ENCODE peak calls at places on chromosome 2, in four cellular contexts. N is HT1080; V is IMR-90; K is CD8-positive, alpha-beta T cell. Y is an unnamed sample.

GRCh38 chr2:147789720-147790119 is 55.1 kb upstream of the ACVR2A start:
- DNase-seq in N (no peak), V (peak; percentile 77), K (no peak), Y (peak; percentile 72)

GRCh38 chr2:21754164-21754788 is 630.5 kb downstream of the TDRD15 start:
- DNase-seq in N (no peak), V (no peak), K (no peak), Y (peak; percentile 37)

GRCh38 chr2:141610564-141610963 is 520.3 kb downstream of the LRP1B start:
- DNase-seq in N (no peak), V (no peak), K (no peak), Y (no peak)

GRCh38 chr2:165328272-165328671 is 89.1 kb downstream of the SCN2A start:
- DNase-seq in N (no peak), V (no peak), K (no peak), Y (no peak)

GRCh38 chr2:62207480-62207879 is 11.6 kb downstream of the B3GNT2 start:
- DNase-seq in N (no peak), V (no peak), K (peak; percentile 39), Y (no peak)

GRCh38 chr2:30584116-30584515 is 137.1 kb downstream of the LCLAT1 start:
- DNase-seq in N (no peak), V (no peak), K (no peak), Y (no peak)

GRCh38 chr2:86788881-86789686 is 1.6 kb downstream of the CD8A start:
- DNase-seq in N (no peak), V (no peak), K (no peak), Y (no peak)

GRCh38 chr2:118983133-118983532 is 41.1 kb downstream of the MARCO start:
- DNase-seq in N (no peak), V (no peak), K (peak; percentile 38), Y (no peak)

GRCh38 chr2:227447606-227448005 is 24.4 kb upstream of the AGFG1 start:
- DNase-seq in N (no peak), V (peak; percentile 88), K (no peak), Y (peak; percentile 37)

GRCh38 chr2:11248-11941 is 34.9 kb downstream of the FAM110C start:
- DNase-seq in N (peak; percentile 61), V (peak; percentile 22), K (no peak), Y (peak; percentile 4)

GRCh38 chr2:43559391-43560230 is 36.2 kb downstream of the THADA start:
- DNase-seq in N (no peak), V (no peak), K (no peak), Y (no peak)

GRCh38 chr2:239321596-239322413 is 79.0 kb downstream of the HDAC4 start:
- DNase-seq in N (no peak), V (no peak), K (peak; percentile 63), Y (peak; percentile 24)

GRCh38 chr2:20593072-20594034 is 57.5 kb downstream of the HS1BP3 start:
- DNase-seq in N (peak; percentile 94), V (peak; percentile 93), K (no peak), Y (peak; percentile 93)

GRCh38 chr2:164565345-164565744 is 55.9 kb downstream of the GRB14 start:
- DNase-seq in N (no peak), V (no peak), K (no peak), Y (no peak)

GRCh38 chr2:125471963-125472362 is 1184.0 kb upstream of the GYPC start:
- DNase-seq in N (peak; percentile 72), V (peak; percentile 38), K (no peak), Y (peak; percentile 49)

GRCh38 chr2:21333694-21334093 is 209.9 kb downstream of the TDRD15 start:
- DNase-seq in N (peak; percentile 16), V (no peak), K (no peak), Y (no peak)

GRCh38 chr2:46297546-46298271 is 502 bp downstream of the EPAS1 start:
- DNase-seq in N (peak; percentile 55), V (no peak), K (peak; percentile 79), Y (no peak)

GRCh38 chr2:96771792-96772618 is 11.3 kb downstream of the CNNM4 start:
- DNase-seq in N (no peak), V (no peak), K (no peak), Y (no peak)

GRCh38 chr2:105886680-105887079 is 142.0 kb downstream of the NCK2 start:
- DNase-seq in N (no peak), V (no peak), K (no peak), Y (no peak)

GRCh38 chr2:67389286-67389685 is 7.8 kb upstream of the ETAA1 start:
- DNase-seq in N (peak; percentile 1), V (peak; percentile 70), K (no peak), Y (peak; percentile 82)

GRCh38 chr2:241773511-241774418 is 2.9 kb upstream of the GAL3ST2 start:
- DNase-seq in N (no peak), V (no peak), K (peak; percentile 47), Y (no peak)

GRCh38 chr2:46296840-46297545 is at the start of gene EPAS1:
- DNase-seq in N (peak; percentile 77), V (peak; percentile 76), K (peak; percentile 83), Y (peak; percentile 75)

GRCh38 chr2:127670055-127670956 is 5.0 kb downstream of the LIMS2 start:
- DNase-seq in N (no peak), V (no peak), K (no peak), Y (no peak)